ENCODE peak calls at places on chromosomes 1 and 21, in four cellular contexts. X is A549, F is HepG2, H is K562. E is an unnamed sample.

GRCh38 chr1:28720376-28720775 is 16.4 kb upstream of the YTHDF2 start:
- DNase-seq in H (no peak), X (no peak), F (no peak), E (no peak)

GRCh38 chr1:66380452-66381212 is 153.3 kb upstream of the SGIP1 start:
- DNase-seq in X (no peak), F (no peak), H (no peak), E (no peak)

GRCh38 chr1:86146566-86146965 is 10.0 kb downstream of the COL24A1 start:
- DNase-seq in H (no peak), F (no peak), X (no peak), E (no peak)

GRCh38 chr1:6648556-6648955 is 23.9 kb downstream of the THAP3 start:
- DNase-seq in X (no peak), H (no peak), F (no peak), E (no peak)

GRCh38 chr1:983736-984475 is 2.0 kb upstream of the PERM1 start:
- DNase-seq in F (no peak), X (no peak), H (peak), E (peak)

GRCh38 chr1:150626150-150626549 is 3.3 kb downstream of the ENSA start:
- DNase-seq in X (no peak), H (no peak), F (no peak), E (no peak)

GRCh38 chr1:22231995-22232690 is 89.2 kb upstream of the WNT4 start:
- DNase-seq in X (no peak), F (no peak), H (no peak), E (no peak)

GRCh38 chr1:201346337-201346939 is 31.0 kb downstream of the TNNT2 start:
- DNase-seq in X (peak), H (peak), F (peak), E (peak)

GRCh38 chr1:13513885-13514546 is at the start of gene LRRC38:
- DNase-seq in H (no peak), F (no peak), X (no peak), E (peak)

GRCh38 chr1:65265296-65266271 is 43.8 kb upstream of the DNAJC6 start:
- DNase-seq in H (no peak), F (peak), X (no peak), E (peak)

GRCh38 chr1:221780175-221780574 is 38.3 kb upstream of the DUSP10 start:
- DNase-seq in H (no peak), F (no peak), X (no peak), E (no peak)

GRCh38 chr1:22379566-22379965 is 72.1 kb upstream of the ZBTB40 start:
- DNase-seq in X (no peak), F (no peak), H (no peak), E (no peak)

GRCh38 chr1:207848234-207848633 is 62.7 kb downstream of the CD34 start:
- DNase-seq in F (peak), H (peak), X (peak), E (no peak)

GRCh38 chr1:81004011-81004410 is 796.7 kb upstream of the ADGRL2 start:
- DNase-seq in F (no peak), X (no peak), H (no peak), E (no peak)

GRCh38 chr1:27581823-27582243 is 22.1 kb downstream of the AHDC1 start:
- DNase-seq in F (no peak), H (no peak), X (no peak), E (no peak)

GRCh38 chr1:177077734-177078489 is 86.6 kb downstream of the ASTN1 start:
- DNase-seq in F (no peak), H (no peak), X (no peak), E (no peak)

GRCh38 chr1:7224644-7225043 is 439.4 kb downstream of the CAMTA1 start:
- DNase-seq in X (no peak), H (no peak), F (no peak), E (peak)

GRCh38 chr1:211548321-211549091 is 30.5 kb downstream of the SLC30A1 start:
- DNase-seq in H (peak), X (no peak), F (no peak), E (peak)

GRCh38 chr1:24437631-24438396 is 22.2 kb downstream of the NIPAL3 start:
- DNase-seq in X (no peak), H (no peak), F (no peak), E (no peak)

GRCh38 chr1:178057863-178058576 is 35.9 kb upstream of the RASAL2 start:
- DNase-seq in H (no peak), X (no peak), F (no peak), E (no peak)

GRCh38 chr1:47416319-47417128 is 439 bp downstream of the FOXE3 start:
- DNase-seq in F (no peak), H (no peak), X (no peak), E (no peak)

GRCh38 chr21:36075171-36075570 is 5.3 kb downstream of the CBR1 start:
- DNase-seq in F (no peak), X (no peak), H (no peak), E (no peak)

GRCh38 chr1:180586671-180587155 is 27.9 kb downstream of the OVAAL start:
- DNase-seq in F (peak), X (peak), H (peak), E (no peak)

GRCh38 chr1:64112281-64112680 is 91.1 kb upstream of the UBE2U start:
- DNase-seq in X (no peak), H (no peak), F (no peak), E (no peak)

GRCh38 chr1:160127865-160128523 is 12.4 kb downstream of the ATP1A2 start:
- DNase-seq in H (peak), F (peak), X (peak), E (no peak)

GRCh38 chr1:151759241-151759640 is 4.1 kb downstream of the MRPL9 start:
- DNase-seq in X (no peak), H (no peak), F (no peak), E (no peak)

GRCh38 chr1:45987204-45987603 is 145.2 kb downstream of the PIK3R3 start:
- DNase-seq in F (no peak), H (no peak), X (no peak), E (no peak)

GRCh38 chr1:110176299-110176956 is 26.1 kb downstream of the SLC6A17 start:
- DNase-seq in F (no peak), X (no peak), H (no peak), E (no peak)

GRCh38 chr1:234776875-234777849 is 167.2 kb upstream of the IRF2BP2 start:
- DNase-seq in F (no peak), X (no peak), H (peak), E (no peak)

GRCh38 chr1:174990382-174990999 is 9.3 kb upstream of the CACYBP start:
- DNase-seq in F (peak), X (peak), H (peak), E (no peak)

GRCh38 chr1:225477296-225477911 is 49.6 kb upstream of the LBR start:
- DNase-seq in H (no peak), X (no peak), F (no peak), E (no peak)

GRCh38 chr1:230807029-230807428 is 59.8 kb downstream of the CAPN9 start:
- DNase-seq in X (no peak), F (no peak), H (no peak), E (no peak)

GRCh38 chr1:81478217-81478616 is 322.5 kb upstream of the ADGRL2 start:
- DNase-seq in F (no peak), H (no peak), X (no peak), E (no peak)

GRCh38 chr1:39981957-39982356 is 27.0 kb downstream of the MFSD2A start:
- DNase-seq in X (no peak), H (no peak), F (no peak), E (no peak)
- TF ChIP-seq NR3C1 in X (no peak), H (no peak), F (no peak), E (no peak)

DNA sequence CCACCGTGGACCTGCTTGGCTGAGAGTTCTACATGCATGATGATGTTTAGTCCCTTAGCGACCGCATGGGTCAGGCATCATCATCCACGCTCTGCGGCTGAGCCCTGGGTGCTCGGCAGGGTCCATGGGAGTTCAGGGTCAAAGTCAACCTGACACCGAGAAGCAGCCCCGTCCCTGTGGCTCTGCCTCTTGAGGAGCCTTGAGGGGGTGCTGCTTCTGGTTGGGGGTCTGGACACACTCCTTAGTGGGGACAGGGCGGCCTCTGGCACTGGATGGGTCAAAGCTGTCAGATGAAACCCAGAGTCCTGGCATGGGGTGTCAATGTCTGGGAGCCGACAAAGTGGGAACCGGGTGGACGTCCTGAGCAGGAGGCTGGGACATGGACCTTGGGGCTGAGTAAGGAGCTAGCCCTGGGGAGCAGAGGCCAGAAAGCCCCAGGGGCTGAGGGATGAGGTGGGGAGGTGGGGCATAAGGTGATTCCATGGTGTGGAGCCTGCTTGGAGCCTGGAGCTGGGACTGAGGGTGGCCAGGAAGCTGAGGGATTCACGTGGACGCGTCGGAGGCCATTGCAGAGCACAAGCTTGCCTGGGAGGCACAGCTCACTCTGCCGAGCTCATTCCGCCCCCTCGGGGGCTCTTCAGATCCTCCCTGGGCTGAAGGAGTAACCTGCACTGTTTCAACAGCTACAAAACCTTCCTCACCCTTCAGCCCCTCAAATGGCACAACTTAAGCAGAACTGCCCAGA is 53.9 kb downstream of the UMODL1 start:
- DNase-seq in H (no peak), F (no peak), X (no peak), E (no peak)
- TF ChIP-seq NR3C1 in H (no peak), F (no peak), X (no peak), E (no peak)

GRCh38 chr1:198935371-198935921 is 296.6 kb downstream of the PTPRC start:
- DNase-seq in F (peak), H (no peak), X (peak), E (no peak)
- TF ChIP-seq NR3C1 in F (no peak), H (no peak), X (no peak), E (no peak)

DNA sequence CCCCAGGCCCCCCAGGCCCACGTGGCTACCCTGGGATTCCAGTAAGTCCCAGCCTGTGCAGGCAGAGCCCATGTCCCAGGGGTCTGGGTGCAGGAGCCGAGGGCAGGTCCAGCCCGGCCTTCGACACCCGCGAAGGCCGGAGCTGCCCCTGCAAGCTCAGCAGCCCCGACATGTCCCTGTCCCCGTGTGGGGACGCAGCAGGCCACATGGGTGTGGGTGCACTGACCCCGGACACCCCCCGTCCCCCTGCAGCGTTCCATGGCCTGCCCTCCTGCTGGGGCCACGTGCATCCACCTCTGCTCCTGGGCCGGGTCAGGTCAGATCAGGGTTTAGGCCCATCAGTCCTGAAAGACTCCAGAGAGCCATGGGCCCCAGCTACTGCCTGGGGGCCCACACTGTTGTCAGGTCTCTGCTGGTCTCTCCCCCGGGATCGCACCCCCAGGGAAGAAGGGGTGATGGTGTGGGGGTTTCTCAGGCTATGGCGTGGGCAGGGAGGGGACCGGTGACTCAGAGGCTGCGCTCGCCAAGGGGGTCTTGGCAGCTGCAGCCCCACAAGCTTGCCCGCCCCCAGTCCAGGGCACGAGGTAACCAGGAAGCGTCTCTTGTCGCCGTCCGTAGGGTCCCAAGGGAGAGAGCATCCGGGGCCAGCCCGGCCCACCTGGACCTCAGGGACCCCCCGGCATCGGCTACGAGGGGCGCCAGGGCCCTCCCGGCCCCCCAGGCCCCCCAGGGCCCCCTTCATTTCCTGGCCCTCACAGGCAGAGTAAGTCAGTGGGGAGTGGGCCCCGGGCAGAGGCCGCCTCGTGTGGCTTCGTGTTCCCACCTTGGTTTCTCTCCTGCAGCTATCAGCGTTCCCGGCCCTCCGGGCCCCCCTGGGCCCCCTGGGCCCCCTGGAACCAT is 37.5 kb downstream of the SLC19A1 start:
- DNase-seq in X (no peak), H (no peak), F (no peak), E (no peak)
- TF ChIP-seq NR3C1 in X (no peak), H (no peak), F (no peak), E (no peak)

GRCh38 chr1:229184066-229184465 is 86.8 kb upstream of the RAB4A start:
- DNase-seq in X (no peak), H (no peak), F (no peak), E (no peak)
- TF ChIP-seq NR3C1 in X (no peak), H (no peak), F (no peak), E (no peak)

DNA sequence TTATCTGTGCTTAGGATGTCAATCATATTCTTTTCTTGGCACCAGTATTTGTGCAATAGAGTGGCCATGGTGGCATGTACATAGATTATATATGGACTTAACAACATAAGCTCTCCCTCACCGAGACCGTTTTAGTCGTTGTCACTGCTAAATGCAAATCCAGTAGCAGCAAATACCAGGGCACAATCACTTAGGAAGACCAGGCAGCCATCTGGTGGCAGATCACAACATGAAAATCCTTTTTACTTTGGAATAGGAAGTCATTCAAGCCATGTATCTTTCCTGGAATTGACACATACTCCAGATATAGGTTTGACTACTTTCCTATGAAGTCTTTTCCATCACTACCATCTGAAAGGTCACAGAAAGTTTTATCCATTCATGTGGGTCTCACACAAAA is 53.2 kb upstream of the C1orf87 start:
- DNase-seq in F (no peak), X (no peak), H (no peak), E (no peak)
- TF ChIP-seq NR3C1 in F (no peak), X (no peak), H (no peak), E (no peak)

GRCh38 chr1:147078606-147079399 is 93.5 kb downstream of the PRKAB2 start:
- DNase-seq in X (no peak), F (no peak), H (no peak), E (no peak)
- TF ChIP-seq NR3C1 in X (no peak), F (no peak), H (no peak), E (no peak)

DNA sequence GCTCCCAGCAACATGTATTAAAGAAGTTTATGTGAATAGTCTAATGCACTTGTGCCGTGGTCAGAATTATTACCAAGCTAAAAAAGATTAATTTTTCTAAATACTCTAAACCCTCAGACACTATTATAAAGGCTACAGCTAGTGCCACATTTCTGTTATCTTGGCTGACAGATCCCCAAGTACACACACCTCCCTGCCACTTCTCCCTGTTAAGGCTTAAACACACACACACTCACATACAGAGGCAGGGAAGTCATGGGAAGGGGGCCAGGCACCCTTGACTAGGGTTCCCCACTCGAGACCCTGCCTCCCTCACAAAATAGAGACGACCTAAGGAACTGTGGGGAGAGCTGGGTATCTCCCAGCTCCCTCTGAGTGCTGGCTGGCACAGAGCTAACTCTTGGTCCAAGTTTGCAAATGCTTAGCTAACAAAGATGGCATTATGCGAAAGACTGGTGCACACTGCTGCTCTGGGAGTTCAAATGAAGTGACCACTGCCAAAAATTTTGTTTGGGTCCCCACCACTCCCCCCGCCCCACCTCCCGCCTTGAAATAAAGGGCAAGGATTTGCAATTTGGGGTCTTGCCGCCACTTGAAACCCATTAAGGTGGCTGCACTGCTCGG is 9.8 kb downstream of the SSBP3 start:
- DNase-seq in F (no peak), H (no peak), X (no peak), E (no peak)
- TF ChIP-seq NR3C1 in F (no peak), H (no peak), X (no peak), E (no peak)

GRCh38 chr1:167447521-167448136 is 70.7 kb downstream of the CD247 start:
- DNase-seq in X (peak), H (peak), F (no peak), E (no peak)
- TF ChIP-seq NR3C1 in X (no peak), H (no peak), F (no peak), E (no peak)

DNA sequence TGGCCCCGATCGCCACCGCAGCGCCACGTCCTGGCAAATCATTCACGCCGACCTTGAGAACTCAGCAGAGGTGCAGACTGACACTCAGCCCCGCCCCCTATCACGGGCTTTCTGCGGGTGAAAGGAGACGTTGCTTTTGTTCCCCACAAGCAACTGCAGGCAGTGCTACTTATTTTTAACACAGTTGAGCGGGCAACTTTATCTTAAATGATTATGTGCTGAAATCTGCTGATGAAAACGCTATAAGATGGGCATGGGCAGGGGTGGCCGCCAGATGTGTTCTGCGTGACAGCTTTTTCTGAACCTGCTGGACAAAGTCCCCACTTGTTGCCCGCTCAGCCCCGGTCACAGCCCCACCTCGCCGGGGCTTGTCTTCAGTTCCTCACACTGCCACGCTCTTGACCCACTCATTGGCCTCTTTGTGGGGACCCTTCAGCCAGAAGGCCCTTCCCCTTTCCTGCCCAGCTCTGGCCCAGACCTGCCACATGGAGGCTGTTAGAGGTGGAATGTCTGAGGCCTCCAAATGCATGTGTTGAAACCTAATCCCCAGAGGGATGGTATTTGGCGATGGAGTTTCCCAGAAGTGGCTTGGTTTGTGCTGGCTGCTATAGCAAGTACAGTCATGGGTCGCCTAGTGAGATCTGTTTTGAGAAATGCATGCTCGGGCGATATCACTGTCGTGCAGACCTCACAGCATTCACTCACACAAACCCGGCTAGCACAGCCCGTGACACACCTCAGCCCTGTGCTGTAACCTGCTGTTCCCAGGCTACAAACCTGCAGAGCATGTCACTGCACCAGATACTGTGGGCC is 15.7 kb upstream of the PDXK start:
- DNase-seq in X (no peak), H (peak), F (peak), E (peak)
- TF ChIP-seq NR3C1 in X (no peak), H (no peak), F (no peak), E (no peak)

E was measured in WTC11.